ENCODE peak calls at places on chromosomes 13 and 19, in ten cellular contexts. K is glutamatergic neuron; C is HEK293T; X is PC-9; F is stimulated activated CD8-positive, alpha-beta memory T cell treated with anti-CD3 and anti-CD28 coated beads, Interleukin-2, amount 100 ng/mL, for 1 hour; U is NCI-H1417; I is GM23248; N is hepatic stellate cell; T is stimulated activated CD4-positive, alpha-beta T cell treated with anti-CD3 and anti-CD28 coated beads, Interleukin-1b, Interleukin-23, amount 100 ng/mL, for 24 hours; S is left kidney. V is an unnamed sample.

GRCh38 chr13:40442191-40442590 is 224.2 kb downstream of the FOXO1 start:
- DNase-seq in K (peak; percentile 24), C (no peak), X (peak; percentile 57), F (no peak), U (no peak), I (no peak), N (no peak), T (no peak), S (no peak), V (no peak)

GRCh38 chr13:110297011-110297410 is 9.9 kb downstream of the COL4A1 start:
- DNase-seq in K (no peak), C (no peak), X (no peak), F (no peak), U (no peak), I (no peak), N (no peak), T (no peak), S (no peak), V (no peak)

GRCh38 chr19:14550201-14550754 is 20.9 kb downstream of the TECR start:
- DNase-seq in K (no peak), C (no peak), X (peak; percentile 34), F (no peak), U (no peak), I (no peak), N (no peak), T (no peak), S (no peak), V (no peak)

GRCh38 chr19:5627395-5627904 is 4.6 kb downstream of the SAFB start:
- DNase-seq in K (peak; percentile 79), C (no peak), X (no peak), F (no peak), U (no peak), I (peak; percentile 68), N (peak; percentile 31), T (no peak), S (peak; percentile 50), V (no peak)

GRCh38 chr19:50555447-50556235 is 12.6 kb downstream of the LRRC4B start:
- DNase-seq in K (peak; percentile 61), C (peak; percentile 34), X (no peak), F (no peak), U (no peak), I (no peak), N (no peak), T (no peak), S (peak; percentile 66), V (no peak)

GRCh38 chr13:44303681-44304432 is 69.8 kb upstream of the SERP2 start:
- DNase-seq in K (no peak), C (no peak), X (no peak), F (no peak), U (no peak), I (no peak), N (no peak), T (no peak), S (no peak), V (no peak)

GRCh38 chr19:9622531-9622930 is 1.5 kb upstream of the ZNF561 start:
- DNase-seq in K (no peak), C (no peak), X (no peak), F (no peak), U (no peak), I (no peak), N (no peak), T (no peak), S (peak; percentile 24), V (no peak)

GRCh38 chr13:22111961-22112360 is 441.1 kb downstream of the FGF9 start:
- DNase-seq in K (no peak), C (no peak), X (no peak), F (no peak), U (no peak), I (no peak), N (no peak), T (no peak), S (no peak), V (no peak)

GRCh38 chr13:98338312-98338711 is 161.2 kb upstream of the RNF113B start:
- DNase-seq in K (no peak), C (no peak), X (no peak), F (no peak), U (no peak), I (no peak), N (no peak), T (no peak), S (no peak), V (no peak)

GRCh38 chr19:17282488-17283256 is 971 bp downstream of the ANKLE1 start:
- DNase-seq in K (peak; percentile 92), C (peak; percentile 87), X (peak; percentile 61), F (peak; percentile 62), U (peak; percentile 56), I (peak; percentile 86), N (peak; percentile 87), T (no peak), S (peak; percentile 94), V (peak; percentile 72)

GRCh38 chr13:93249259-93249917 is 22.8 kb downstream of the GPC6 start:
- DNase-seq in K (no peak), C (peak; percentile 46), X (peak; percentile 58), F (no peak), U (no peak), I (peak; percentile 88), N (peak; percentile 30), T (no peak), S (no peak), V (no peak)